ENCODE peak calls at places on chromosomes 11 and 22, in five cellular contexts. O is NCI-H1105 treated with DMSO at 0.1 percent for 48 hours; K is tibial nerve; R is nephron progenitor cell; H is stimulated activated CD8-positive, alpha-beta memory T cell treated with anti-CD3 and anti-CD28 coated beads, Interleukin-2, amount 100 ng/mL, for 1 hour. T is an unnamed sample.

GRCh38 chr22:38243007-38243775 is 29.6 kb downstream of the TMEM184B start:
- DNase-seq in H (no peak), R (peak; percentile 46), K (no peak), O (peak; percentile 97), T (no peak)

GRCh38 chr11:120337133-120337895 is 1.1 kb downstream of the ARHGEF12 start:
- DNase-seq in K (no peak), R (peak; percentile 40), H (no peak), O (peak; percentile 56), T (no peak)

GRCh38 chr22:26529345-26529744 is 17.1 kb upstream of the TFIP11 start:
- DNase-seq in K (no peak), H (no peak), O (no peak), R (no peak), T (no peak)

GRCh38 chr11:16080688-16081388 is 275.5 kb downstream of the SOX6 start:
- DNase-seq in K (no peak), R (no peak), H (no peak), O (no peak), T (no peak)

GRCh38 chr22:24431309-24432034 is 4.1 kb downstream of the ADORA2A start:
- DNase-seq in K (no peak), H (no peak), O (no peak), R (no peak), T (no peak)

GRCh38 chr22:33111491-33111890 is 53.3 kb upstream of the SYN3 start:
- DNase-seq in H (no peak), O (no peak), K (no peak), R (no peak), T (no peak)

GRCh38 chr11:6238902-6239301 is at the start of gene CNGA4:
- DNase-seq in O (no peak), R (no peak), H (no peak), K (no peak), T (no peak)

GRCh38 chr22:20937794-20938148 is 20.6 kb downstream of the CRKL start:
- DNase-seq in R (no peak), K (no peak), H (no peak), O (no peak), T (no peak)

GRCh38 chr11:15724611-15725010 is 609.9 kb downstream of the INSC start:
- DNase-seq in H (no peak), K (no peak), O (no peak), R (no peak), T (no peak)

GRCh38 chr11:116986521-116987105 is 111.6 kb downstream of the SIK3 start:
- DNase-seq in K (no peak), R (no peak), O (no peak), H (no peak), T (no peak)

GRCh38 chr11:45922425-45923082 is at the start of gene LARGE2:
- DNase-seq in O (peak; percentile 85), R (peak; percentile 78), H (no peak), K (no peak), T (no peak)

GRCh38 chr22:49425356-49425755 is 402.3 kb downstream of the BRD1 start:
- DNase-seq in H (no peak), K (no peak), O (no peak), R (no peak), T (no peak)

GRCh38 chr22:45478108-45478771 is 24.4 kb upstream of the FBLN1 start:
- DNase-seq in R (no peak), H (no peak), K (peak; percentile 63), O (no peak), T (peak; percentile 15)

GRCh38 chr22:17366830-17367229 is 2.4 kb upstream of the CECR2 start:
- DNase-seq in O (no peak), K (no peak), R (peak; percentile 68), H (no peak), T (no peak)

GRCh38 chr22:33922268-33922667 is 2.0 kb upstream of the LARGE1 start:
- DNase-seq in O (peak; percentile 53), H (no peak), R (peak; percentile 72), K (no peak), T (no peak)

GRCh38 chr11:64849600-64850356 is 5.3 kb upstream of the CDC42BPG start:
- DNase-seq in O (no peak), R (no peak), H (no peak), K (no peak), T (no peak)

GRCh38 chr22:23696326-23696851 is 5.6 kb downstream of the RGL4 start:
- DNase-seq in O (no peak), R (no peak), H (peak; percentile 44), K (no peak), T (no peak)

GRCh38 chr11:128289048-128289447 is 298.3 kb downstream of the ETS1 start:
- DNase-seq in R (no peak), K (no peak), H (no peak), O (no peak), T (no peak)

GRCh38 chr22:38172489-38173155 is 9.0 kb downstream of the PLA2G6 start:
- DNase-seq in H (peak; percentile 36), O (no peak), K (no peak), R (no peak), T (no peak)

GRCh38 chr11:106917973-106918372 is 100.3 kb downstream of the GUCY1A2 start:
- DNase-seq in O (no peak), K (no peak), H (no peak), R (peak; percentile 13), T (no peak)

GRCh38 chr11:112050721-112051120 is 23.1 kb downstream of the PIH1D2 start:
- DNase-seq in H (no peak), O (no peak), R (no peak), K (no peak), T (no peak)

GRCh38 chr11:34174411-34175041 is 69.1 kb downstream of the NAT10 start:
- DNase-seq in O (peak; percentile 62), R (peak; percentile 92), H (peak; percentile 54), K (peak; percentile 77), T (peak; percentile 49)

GRCh38 chr11:132681971-132682370 is 850.3 kb downstream of the OPCML start:
- DNase-seq in K (no peak), R (no peak), O (no peak), H (no peak), T (no peak)

GRCh38 chr11:102568851-102569250 is 38.3 kb upstream of the MMP7 start:
- DNase-seq in K (no peak), R (no peak), H (no peak), O (no peak), T (no peak)

GRCh38 chr11:16536513-16536912 is 180.2 kb upstream of the SOX6 start:
- DNase-seq in H (no peak), K (no peak), O (no peak), R (no peak), T (no peak)

GRCh38 chr11:96272542-96273306 is 70.3 kb downstream of the MAML2 start:
- DNase-seq in K (no peak), R (no peak), H (no peak), O (no peak), T (no peak)